ENCODE peak calls at places on chromosomes 5 and 9, in four cellular contexts. W is fibroblast of mammary gland, C is SJSA1, U is fibroblast of the aortic adventitia. K is an unnamed sample.

GRCh38 chr5:127412698-127413097 is 104.7 kb upstream of the PRRC1 start:
- DNase-seq in W (no peak), C (no peak), U (no peak), K (no peak)

GRCh38 chr9:110427497-110428104 is 89.9 kb upstream of the TXNDC8 start:
- DNase-seq in W (peak; percentile 50), C (no peak), U (peak; percentile 32), K (peak; percentile 57)

GRCh38 chr9:84170521-84171141 is 169.9 kb downstream of the SLC28A3 start:
- DNase-seq in W (peak; percentile 94), C (peak; percentile 90), U (peak; percentile 93), K (peak; percentile 97)

GRCh38 chr9:23747088-23747748 is 78.8 kb downstream of the ELAVL2 start:
- DNase-seq in W (no peak), C (no peak), U (no peak), K (no peak)

GRCh38 chr5:33229216-33229615 is 211.5 kb upstream of the TARS1 start:
- DNase-seq in W (no peak), C (no peak), U (no peak), K (no peak)

GRCh38 chr9:136799854-136800657 is 3.9 kb downstream of the CCDC183 start:
- DNase-seq in W (peak; percentile 15), C (peak; percentile 11), U (peak; percentile 18), K (peak; percentile 44)

GRCh38 chr5:28313543-28314334 is 1275.4 kb upstream of the CDH9 start:
- DNase-seq in W (no peak), C (no peak), U (no peak), K (peak; percentile 69)

GRCh38 chr9:4799775-4800174 is 7.0 kb downstream of the RCL1 start:
- DNase-seq in W (no peak), C (no peak), U (no peak), K (no peak)

GRCh38 chr9:116008278-116008677 is 145.3 kb upstream of the PAPPA start:
- DNase-seq in W (no peak), C (no peak), U (no peak), K (peak; percentile 48)

GRCh38 chr5:82105457-82105856 is 133.6 kb downstream of the ATG10 start:
- DNase-seq in W (peak; percentile 30), C (no peak), U (peak; percentile 3), K (peak; percentile 41)

GRCh38 chr5:55520117-55520829 is 14.5 kb downstream of the PLPP1 start:
- DNase-seq in W (no peak), C (no peak), U (no peak), K (no peak)

GRCh38 chr9:130607640-130608420 is 28.5 kb downstream of the FUBP3 start:
- DNase-seq in W (peak; percentile 86), C (no peak), U (peak; percentile 57), K (peak; percentile 33)

GRCh38 chr9:133050142-133050541 is 11.6 kb upstream of the CEL start:
- DNase-seq in W (peak; percentile 33), C (no peak), U (no peak), K (peak; percentile 19)

GRCh38 chr9:70580593-70581195 is 166.2 kb upstream of the KLF9 start:
- DNase-seq in W (no peak), C (no peak), U (no peak), K (no peak)

GRCh38 chr5:926416-927171 is 33.9 kb downstream of the TRIP13 start:
- DNase-seq in W (no peak), C (peak; percentile 40), U (peak; percentile 22), K (peak; percentile 28)

GRCh38 chr9:129143461-129143927 is 32.3 kb downstream of the PTPA start:
- DNase-seq in W (peak; percentile 62), C (no peak), U (peak; percentile 92), K (peak; percentile 84)

GRCh38 chr5:56003633-56004032 is 8.9 kb upstream of the IL6ST start:
- DNase-seq in W (peak; percentile 79), C (no peak), U (peak; percentile 64), K (peak; percentile 78)